ENCODE peak calls at places on chromosomes 13 and 19, in four cellular contexts. B, Z, S and I are unnamed samples.

GRCh38 chr19:58398545-58398944 is 3.1 kb downstream of the RNF225 start:
- DNase-seq in Z (no peak), B (no peak), S (no peak), I (no peak)

GRCh38 chr13:32969516-32969941 is 46.7 kb upstream of the KL start:
- DNase-seq in S (no peak), B (peak), Z (no peak), I (no peak)

GRCh38 chr19:53951436-53951835 is 11.3 kb upstream of the CACNG8 start:
- DNase-seq in Z (no peak), S (no peak), B (no peak), I (no peak)

GRCh38 chr13:67574320-67575233 is 344.4 kb upstream of the PCDH9 start:
- DNase-seq in B (no peak), S (no peak), Z (no peak), I (peak)

GRCh38 chr13:91747164-91747563 is 348.7 kb downstream of the GPC5 start:
- DNase-seq in B (no peak), S (no peak), Z (no peak), I (no peak)

GRCh38 chr19:45200614-45201013 is 22.0 kb downstream of the BLOC1S3 start:
- DNase-seq in B (peak), Z (no peak), S (no peak), I (no peak)

GRCh38 chr13:77946522-77946921 is 27.9 kb upstream of the EDNRB start:
- DNase-seq in B (no peak), S (no peak), Z (no peak), I (no peak)

GRCh38 chr19:30214651-30215051 is 157.5 kb upstream of the ZNF536 start:
- DNase-seq in B (no peak), Z (no peak), S (no peak), I (no peak)